ENCODE peak calls at places on chromosomes 5 and 9, in five cellular contexts. One of them, this sample, is unnamed.

GRCh38 chr5:67992919-67993318 is 222.6 kb upstream of the PIK3R1 start:
- DNase-seq in hepatocyte: no peak
- DNase-seq in PC-3: no peak
- DNase-seq in OCI-LY7: no peak
- DNase-seq in SK-N-SH: no peak
- DNase-seq in this sample: no peak

GRCh38 chr5:10585120-10585915 is 21.4 kb downstream of the ANKRD33B start:
- DNase-seq in OCI-LY7: no peak
- DNase-seq in hepatocyte: no peak
- DNase-seq in PC-3: no peak
- DNase-seq in SK-N-SH: no peak
- DNase-seq in this sample: no peak

GRCh38 chr9:16429671-16430070 is 440.8 kb downstream of the BNC2 start:
- DNase-seq in SK-N-SH: no peak
- DNase-seq in PC-3: no peak
- DNase-seq in hepatocyte: no peak
- DNase-seq in OCI-LY7: no peak
- DNase-seq in this sample: no peak

GRCh38 chr5:78985407-78986223 is 505 bp upstream of the ARSB start:
- DNase-seq in OCI-LY7: peak; percentile 80
- DNase-seq in SK-N-SH: peak; percentile 43
- DNase-seq in hepatocyte: peak; percentile 57
- DNase-seq in PC-3: peak; percentile 48
- DNase-seq in this sample: peak; percentile 63

GRCh38 chr5:172007795-172008465 is 1.5 kb upstream of the FBXW11 start:
- DNase-seq in SK-N-SH: no peak
- DNase-seq in PC-3: peak; percentile 60
- DNase-seq in hepatocyte: no peak
- DNase-seq in OCI-LY7: no peak
- DNase-seq in this sample: no peak

GRCh38 chr9:136620441-136621018 is 42.2 kb upstream of the EGFL7 start:
- DNase-seq in SK-N-SH: no peak
- DNase-seq in hepatocyte: no peak
- DNase-seq in PC-3: no peak
- DNase-seq in OCI-LY7: no peak
- DNase-seq in this sample: no peak

GRCh38 chr5:134463991-134464760 is 52.5 kb upstream of the CDKN2AIPNL start:
- DNase-seq in SK-N-SH: no peak
- DNase-seq in PC-3: no peak
- DNase-seq in OCI-LY7: peak; percentile 50
- DNase-seq in hepatocyte: peak; percentile 4
- DNase-seq in this sample: no peak

GRCh38 chr5:96901384-96901783 is 25.1 kb downstream of the ERAP2 start:
- DNase-seq in hepatocyte: no peak
- DNase-seq in SK-N-SH: no peak
- DNase-seq in OCI-LY7: no peak
- DNase-seq in PC-3: no peak
- DNase-seq in this sample: peak; percentile 50

GRCh38 chr5:61784337-61784736 is 452.3 kb downstream of the ZSWIM6 start:
- DNase-seq in hepatocyte: no peak
- DNase-seq in OCI-LY7: no peak
- DNase-seq in SK-N-SH: no peak
- DNase-seq in PC-3: no peak
- DNase-seq in this sample: no peak

GRCh38 chr5:135392256-135392655 is 6.8 kb downstream of the MACROH2A1 start:
- DNase-seq in OCI-LY7: no peak
- DNase-seq in hepatocyte: no peak
- DNase-seq in SK-N-SH: no peak
- DNase-seq in PC-3: no peak
- DNase-seq in this sample: no peak

DNA sequence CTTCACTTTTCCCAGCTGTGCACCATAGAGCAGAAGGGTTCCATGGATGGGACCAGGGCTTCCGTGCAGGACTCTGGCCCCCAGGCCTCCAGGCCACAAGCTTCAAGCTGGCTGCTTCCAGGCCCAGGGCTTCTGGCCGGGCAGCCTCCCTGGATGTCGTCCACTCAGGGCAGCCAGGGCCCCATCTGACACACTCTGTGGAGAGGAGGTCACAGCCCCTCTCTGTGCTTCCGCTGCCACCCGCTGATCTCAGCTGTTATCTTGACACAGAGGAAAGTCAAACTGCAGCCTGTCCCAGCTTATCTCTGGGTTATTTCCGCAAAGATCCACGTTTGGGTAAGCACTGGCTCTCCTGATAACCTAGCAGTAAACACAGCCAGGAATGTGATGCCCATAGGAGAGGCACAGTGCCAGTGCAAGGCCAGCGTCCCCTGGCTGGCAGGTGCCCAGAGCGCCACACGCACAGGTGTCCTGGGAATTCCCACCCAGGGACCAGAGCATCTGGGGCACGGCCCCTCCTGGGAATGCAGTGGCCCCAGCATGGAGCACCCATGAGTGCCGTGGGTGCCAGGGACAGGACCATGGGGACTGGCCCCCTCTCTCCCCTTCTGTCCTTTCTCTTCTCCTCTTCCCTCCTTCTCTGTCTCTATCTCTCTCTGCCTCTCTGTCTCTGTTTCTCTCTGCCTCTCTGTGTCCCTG is 15.6 kb upstream of the SLC6A19 start:
- DNase-seq in SK-N-SH: peak; percentile 87
- DNase-seq in PC-3: no peak
- DNase-seq in OCI-LY7: no peak
- DNase-seq in hepatocyte: peak; percentile 68
- DNase-seq in this sample: no peak
- TF ChIP-seq EZH2phosphoT487 in SK-N-SH: no peak
- TF ChIP-seq EZH2phosphoT487 in PC-3: no peak
- TF ChIP-seq EZH2phosphoT487 in OCI-LY7: no peak
- TF ChIP-seq EZH2phosphoT487 in hepatocyte: no peak
- TF ChIP-seq EZH2phosphoT487 in this sample: no peak

DNA sequence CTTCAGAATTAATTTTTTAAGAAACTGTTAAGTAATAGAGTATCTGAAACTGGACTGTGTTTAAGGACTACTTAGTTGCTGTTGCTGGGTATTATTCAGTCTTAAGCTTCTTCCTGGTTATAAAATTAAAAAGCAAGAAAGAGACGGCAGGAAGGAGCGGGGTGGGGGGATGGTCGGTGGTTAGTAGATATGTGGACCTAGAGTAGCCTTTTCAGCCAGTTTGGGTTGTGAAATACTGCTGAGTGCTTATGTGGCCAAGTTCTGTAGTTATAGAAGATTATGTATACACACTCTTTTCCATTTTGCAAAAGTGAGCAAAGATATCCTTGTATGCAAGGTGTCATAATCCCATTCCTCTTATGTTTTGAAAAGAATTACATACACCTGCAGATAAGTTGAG is 28.5 kb downstream of the TRIO start:
- DNase-seq in hepatocyte: no peak
- DNase-seq in SK-N-SH: no peak
- DNase-seq in PC-3: no peak
- DNase-seq in OCI-LY7: no peak
- DNase-seq in this sample: no peak
- TF ChIP-seq EZH2phosphoT487 in hepatocyte: no peak
- TF ChIP-seq EZH2phosphoT487 in SK-N-SH: no peak
- TF ChIP-seq EZH2phosphoT487 in PC-3: no peak
- TF ChIP-seq EZH2phosphoT487 in OCI-LY7: no peak
- TF ChIP-seq EZH2phosphoT487 in this sample: no peak

DNA sequence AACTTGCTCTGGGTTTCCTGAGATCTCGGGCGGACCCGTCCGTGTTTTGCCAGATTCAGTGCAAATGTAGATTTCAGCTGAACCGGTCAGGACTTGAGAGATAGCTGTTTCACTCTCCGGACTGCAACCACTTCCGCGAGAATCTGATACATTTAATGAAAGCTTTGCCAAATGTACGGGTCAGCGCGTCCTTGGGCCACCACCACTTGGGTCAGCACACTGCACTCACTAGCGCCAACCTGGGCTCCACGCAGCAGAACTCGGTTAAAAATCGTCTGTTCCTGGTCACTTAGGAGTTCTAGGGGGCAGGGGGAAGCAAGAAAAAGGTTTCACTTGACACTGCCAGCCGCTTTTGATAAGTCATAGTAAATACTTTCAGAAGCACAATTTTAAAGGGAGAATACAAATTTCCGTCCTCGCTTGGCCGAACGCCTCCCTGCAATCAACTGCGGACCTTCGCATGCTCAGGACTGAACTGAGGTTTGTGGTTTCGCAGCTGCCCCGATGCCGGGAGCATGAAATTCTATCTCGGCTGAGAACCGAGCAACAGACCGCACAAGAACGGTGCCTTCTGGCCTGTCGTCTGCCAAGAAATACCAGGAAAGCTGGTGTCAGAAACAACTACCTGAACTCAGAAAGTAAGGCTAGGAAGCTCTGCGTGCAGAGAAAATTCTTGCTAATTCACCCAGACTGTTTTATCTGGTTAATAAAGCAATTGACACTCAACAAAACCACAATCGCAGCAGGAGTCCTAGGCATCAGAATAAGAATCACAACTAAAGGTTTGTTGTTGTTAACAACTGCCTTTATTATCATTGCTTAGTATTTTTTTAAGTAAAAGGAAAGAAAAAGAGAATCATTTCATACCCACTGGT is 4.2 kb upstream of the ISL1 start:
- DNase-seq in OCI-LY7: no peak
- DNase-seq in hepatocyte: no peak
- DNase-seq in PC-3: peak; percentile 41
- DNase-seq in SK-N-SH: peak; percentile 23
- DNase-seq in this sample: peak; percentile 86
- TF ChIP-seq EZH2phosphoT487 in OCI-LY7: no peak
- TF ChIP-seq EZH2phosphoT487 in hepatocyte: peak; percentile 60
- TF ChIP-seq EZH2phosphoT487 in PC-3: no peak
- TF ChIP-seq EZH2phosphoT487 in SK-N-SH: no peak
- TF ChIP-seq EZH2phosphoT487 in this sample: no peak

DNA sequence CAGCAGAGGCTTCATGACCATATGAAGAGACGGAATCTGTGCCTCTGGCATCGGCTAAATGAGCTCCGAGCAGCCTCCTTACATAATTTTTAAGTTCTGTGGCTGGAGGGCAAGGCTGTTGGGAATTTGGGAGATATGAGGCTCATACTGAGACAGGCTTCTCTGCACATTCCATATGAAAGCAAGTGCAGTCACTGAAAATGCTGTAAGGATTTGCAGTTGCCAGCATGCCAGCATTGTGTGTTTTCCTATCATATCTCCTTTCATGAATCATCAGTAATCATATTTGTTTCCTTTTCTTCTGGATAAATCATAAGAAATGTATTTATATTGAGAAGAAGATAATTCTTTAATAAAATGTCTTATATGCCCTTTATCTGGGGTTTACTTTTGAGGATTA is 775.4 kb downstream of the SEMA5A start:
- DNase-seq in OCI-LY7: no peak
- DNase-seq in PC-3: peak; percentile 45
- DNase-seq in SK-N-SH: no peak
- DNase-seq in hepatocyte: no peak
- DNase-seq in this sample: no peak
- TF ChIP-seq EZH2phosphoT487 in OCI-LY7: no peak
- TF ChIP-seq EZH2phosphoT487 in PC-3: no peak
- TF ChIP-seq EZH2phosphoT487 in SK-N-SH: no peak
- TF ChIP-seq EZH2phosphoT487 in hepatocyte: no peak
- TF ChIP-seq EZH2phosphoT487 in this sample: no peak

GRCh38 chr9:98565152-98566135 is 143.3 kb downstream of the GABBR2 start:
- DNase-seq in SK-N-SH: no peak
- DNase-seq in PC-3: no peak
- DNase-seq in hepatocyte: no peak
- DNase-seq in OCI-LY7: no peak
- DNase-seq in this sample: no peak

GRCh38 chr9:98563997-98564396 is 144.7 kb downstream of the GABBR2 start:
- DNase-seq in OCI-LY7: no peak
- DNase-seq in SK-N-SH: no peak
- DNase-seq in hepatocyte: no peak
- DNase-seq in PC-3: no peak
- DNase-seq in this sample: no peak

GRCh38 chr9:98564714-98565113 is 144.0 kb downstream of the GABBR2 start:
- DNase-seq in OCI-LY7: no peak
- DNase-seq in PC-3: no peak
- DNase-seq in hepatocyte: no peak
- DNase-seq in SK-N-SH: no peak
- DNase-seq in this sample: no peak

GRCh38 chr9:98559568-98559967 is 149.2 kb downstream of the GABBR2 start:
- DNase-seq in OCI-LY7: no peak
- DNase-seq in PC-3: no peak
- DNase-seq in hepatocyte: no peak
- DNase-seq in SK-N-SH: no peak
- DNase-seq in this sample: no peak

GRCh38 chr9:98563212-98563907 is 145.4 kb downstream of the GABBR2 start:
- DNase-seq in hepatocyte: no peak
- DNase-seq in SK-N-SH: no peak
- DNase-seq in OCI-LY7: no peak
- DNase-seq in PC-3: no peak
- DNase-seq in this sample: no peak
- TF ChIP-seq EZH2phosphoT487 in hepatocyte: no peak
- TF ChIP-seq EZH2phosphoT487 in SK-N-SH: no peak
- TF ChIP-seq EZH2phosphoT487 in OCI-LY7: no peak
- TF ChIP-seq EZH2phosphoT487 in PC-3: no peak
- TF ChIP-seq EZH2phosphoT487 in this sample: no peak